ENCODE peak calls at places on chromosomes 2 and 18, in four cellular contexts. One of them, this sample, is unnamed.
A peak's percentile ranks its signal among the peaks of the same experiment; 100 is the strongest.

GRCh38 chr2:197885587-197885986 is 81.2 kb downstream of the PLCL1 start:
- DNase-seq in H9: no peak
- DNase-seq in IMR-90: no peak
- DNase-seq in H1: no peak
- DNase-seq in this sample: no peak

GRCh38 chr2:165057931-165058330 is 102.6 kb upstream of the SLC38A11 start:
- DNase-seq in H9: no peak
- DNase-seq in IMR-90: no peak
- DNase-seq in H1: no peak
- DNase-seq in this sample: no peak

GRCh38 chr2:230905448-230906430 is 19.3 kb downstream of the GPR55 start:
- DNase-seq in H9: peak; percentile 46
- DNase-seq in IMR-90: peak; percentile 44
- DNase-seq in H1: no peak
- DNase-seq in this sample: no peak

GRCh38 chr18:8744038-8744437 is 38.7 kb downstream of the MTCL1 start:
- DNase-seq in H9: no peak
- DNase-seq in IMR-90: no peak
- DNase-seq in H1: no peak
- DNase-seq in this sample: no peak

GRCh38 chr2:1584691-1585485 is 159.4 kb downstream of the PXDN start:
- DNase-seq in H9: no peak
- DNase-seq in IMR-90: no peak
- DNase-seq in H1: no peak
- DNase-seq in this sample: no peak

GRCh38 chr2:231041061-231041689 is 3.9 kb downstream of the C2orf72 start:
- DNase-seq in H9: no peak
- DNase-seq in IMR-90: no peak
- DNase-seq in H1: no peak
- DNase-seq in this sample: no peak

GRCh38 chr2:24919977-24920812 is at the start of gene ADCY3:
- DNase-seq in H9: peak; percentile 57
- DNase-seq in IMR-90: peak; percentile 29
- DNase-seq in H1: peak; percentile 80
- DNase-seq in this sample: peak; percentile 43

GRCh38 chr18:75407468-75408437 is 19.8 kb downstream of the SMIM21 start:
- DNase-seq in H9: peak; percentile 60
- DNase-seq in IMR-90: peak; percentile 38
- DNase-seq in H1: no peak
- DNase-seq in this sample: peak; percentile 75

GRCh38 chr18:65968605-65969004 is 217.8 kb downstream of the CDH7 start:
- DNase-seq in H9: no peak
- DNase-seq in IMR-90: no peak
- DNase-seq in H1: no peak
- DNase-seq in this sample: no peak

GRCh38 chr18:6951336-6952090 is 166.1 kb downstream of the LAMA1 start:
- DNase-seq in H9: no peak
- DNase-seq in IMR-90: no peak
- DNase-seq in H1: no peak
- DNase-seq in this sample: peak; percentile 23

GRCh38 chr2:76895469-76895868 is 626.7 kb downstream of the LRRTM4 start:
- DNase-seq in H9: no peak
- DNase-seq in IMR-90: peak; percentile 1
- DNase-seq in H1: no peak
- DNase-seq in this sample: no peak

GRCh38 chr18:3984163-3984757 is 470.8 kb downstream of the DLGAP1 start:
- DNase-seq in H9: no peak
- DNase-seq in IMR-90: no peak
- DNase-seq in H1: no peak
- DNase-seq in this sample: no peak

GRCh38 chr2:176328149-176328548 is 58.9 kb downstream of the MTX2 start:
- DNase-seq in H9: no peak
- DNase-seq in IMR-90: no peak
- DNase-seq in H1: no peak
- DNase-seq in this sample: no peak

GRCh38 chr2:154455871-154456270 is 242.6 kb upstream of the KCNJ3 start:
- DNase-seq in H9: no peak
- DNase-seq in IMR-90: no peak
- DNase-seq in H1: no peak
- DNase-seq in this sample: no peak

GRCh38 chr2:176188218-176188968 is at the start of gene HOXD1:
- DNase-seq in H9: peak; percentile 81
- DNase-seq in IMR-90: no peak
- DNase-seq in H1: peak; percentile 82
- DNase-seq in this sample: no peak

GRCh38 chr2:69836316-69836715 is 6.9 kb downstream of the GMCL1 start:
- DNase-seq in H9: no peak
- DNase-seq in IMR-90: no peak
- DNase-seq in H1: no peak
- DNase-seq in this sample: no peak

GRCh38 chr2:229141626-229142025 is 129.5 kb downstream of the PID1 start:
- DNase-seq in H9: no peak
- DNase-seq in IMR-90: peak; percentile 41
- DNase-seq in H1: no peak
- DNase-seq in this sample: no peak

GRCh38 chr2:129717560-129718128 is 261.8 kb upstream of the RAB6C start:
- DNase-seq in H9: no peak
- DNase-seq in IMR-90: no peak
- DNase-seq in H1: peak; percentile 47
- DNase-seq in this sample: no peak

GRCh38 chr2:203681978-203682377 is 24.5 kb upstream of the CD28 start:
- DNase-seq in H9: no peak
- DNase-seq in IMR-90: no peak
- DNase-seq in H1: no peak
- DNase-seq in this sample: no peak

GRCh38 chr2:120863661-120864320 is 128.1 kb downstream of the GLI2 start:
- DNase-seq in H9: no peak
- DNase-seq in IMR-90: peak; percentile 67
- DNase-seq in H1: no peak
- DNase-seq in this sample: no peak

GRCh38 chr2:43855292-43855691 is 16.5 kb downstream of the ABCG8 start:
- DNase-seq in H9: no peak
- DNase-seq in IMR-90: no peak
- DNase-seq in H1: no peak
- DNase-seq in this sample: no peak

GRCh38 chr2:7377861-7378569 is 460.8 kb downstream of the RNF144A start:
- DNase-seq in H9: peak; percentile 33
- DNase-seq in IMR-90: no peak
- DNase-seq in H1: no peak
- DNase-seq in this sample: no peak

GRCh38 chr2:241618296-241618805 is 18.6 kb downstream of the THAP4 start:
- DNase-seq in H9: no peak
- DNase-seq in IMR-90: no peak
- DNase-seq in H1: no peak
- DNase-seq in this sample: no peak

GRCh38 chr2:69397234-69397633 is 10.2 kb upstream of the GFPT1 start:
- DNase-seq in H9: no peak
- DNase-seq in IMR-90: no peak
- DNase-seq in H1: no peak
- DNase-seq in this sample: no peak

GRCh38 chr2:230900336-230900995 is 24.6 kb downstream of the GPR55 start:
- DNase-seq in H9: peak; percentile 15
- DNase-seq in IMR-90: no peak
- DNase-seq in H1: no peak
- DNase-seq in this sample: no peak

GRCh38 chr18:67518566-67518965 is 2.0 kb upstream of the DSEL start:
- DNase-seq in H9: no peak
- DNase-seq in IMR-90: no peak
- DNase-seq in H1: no peak
- DNase-seq in this sample: no peak

GRCh38 chr2:199019898-199020507 is 437.7 kb downstream of the SATB2 start:
- DNase-seq in H9: no peak
- DNase-seq in IMR-90: peak; percentile 59
- DNase-seq in H1: no peak
- DNase-seq in this sample: peak; percentile 11

GRCh38 chr2:205947621-205948495 is 138.1 kb downstream of the INO80D start:
- DNase-seq in H9: peak; percentile 72
- DNase-seq in IMR-90: peak; percentile 78
- DNase-seq in H1: peak; percentile 88
- DNase-seq in this sample: peak; percentile 63

GRCh38 chr2:101330253-101330921 is 21.9 kb upstream of the RNF149 start:
- DNase-seq in H9: peak; percentile 81
- DNase-seq in IMR-90: no peak
- DNase-seq in H1: no peak
- DNase-seq in this sample: no peak

GRCh38 chr18:60891936-60892335 is 441.3 kb upstream of the CDH20 start:
- DNase-seq in H9: no peak
- DNase-seq in IMR-90: no peak
- DNase-seq in H1: no peak
- DNase-seq in this sample: no peak
- H4K91ac ChIP-seq in H9: no peak overlapping the region
- H4K91ac ChIP-seq in IMR-90: no peak overlapping the region
- H4K91ac ChIP-seq in H1: no peak overlapping the region
- H4K91ac ChIP-seq in this sample: no peak overlapping the region

GRCh38 chr18:51137051-51137729 is 60.3 kb downstream of the MEX3C start:
- DNase-seq in H9: no peak
- DNase-seq in IMR-90: no peak
- DNase-seq in H1: no peak
- DNase-seq in this sample: no peak

GRCh38 chr18:51134721-51135120 is 62.8 kb downstream of the MEX3C start:
- DNase-seq in H9: no peak
- DNase-seq in IMR-90: no peak
- DNase-seq in H1: no peak
- DNase-seq in this sample: no peak

GRCh38 chr18:51135361-51135760 is 62.1 kb downstream of the MEX3C start:
- DNase-seq in H9: no peak
- DNase-seq in IMR-90: peak; percentile 35
- DNase-seq in H1: no peak
- DNase-seq in this sample: no peak

GRCh38 chr18:51137891-51138290 is 59.6 kb downstream of the MEX3C start:
- DNase-seq in H9: no peak
- DNase-seq in IMR-90: no peak
- DNase-seq in H1: no peak
- DNase-seq in this sample: no peak

DNA sequence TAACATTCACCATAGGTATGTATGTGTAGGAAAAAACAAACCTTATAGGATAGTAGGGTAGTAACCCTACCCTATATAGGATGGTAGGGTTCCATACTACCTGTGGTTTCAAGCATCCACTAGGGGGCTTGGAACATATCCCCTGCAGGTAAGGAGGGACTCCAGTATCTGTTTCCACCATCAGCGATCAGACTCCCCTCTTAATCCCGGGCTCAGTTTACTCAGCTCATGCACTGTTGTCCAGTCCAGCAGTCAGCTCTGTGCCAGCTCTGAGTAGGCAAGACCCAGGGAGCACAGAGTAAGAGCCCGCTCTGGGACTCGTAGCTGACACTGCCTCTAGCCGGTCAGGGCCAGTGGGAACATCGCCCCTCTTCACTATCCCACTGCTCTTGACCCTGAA is 61.7 kb downstream of the MEX3C start:
- DNase-seq in H9: peak; percentile 54
- DNase-seq in IMR-90: no peak
- DNase-seq in H1: no peak
- DNase-seq in this sample: no peak
- H4K91ac ChIP-seq in H9: no peak overlapping the region
- H4K91ac ChIP-seq in IMR-90: no peak overlapping the region
- H4K91ac ChIP-seq in H1: no peak overlapping the region
- H4K91ac ChIP-seq in this sample: no peak overlapping the region

DNA sequence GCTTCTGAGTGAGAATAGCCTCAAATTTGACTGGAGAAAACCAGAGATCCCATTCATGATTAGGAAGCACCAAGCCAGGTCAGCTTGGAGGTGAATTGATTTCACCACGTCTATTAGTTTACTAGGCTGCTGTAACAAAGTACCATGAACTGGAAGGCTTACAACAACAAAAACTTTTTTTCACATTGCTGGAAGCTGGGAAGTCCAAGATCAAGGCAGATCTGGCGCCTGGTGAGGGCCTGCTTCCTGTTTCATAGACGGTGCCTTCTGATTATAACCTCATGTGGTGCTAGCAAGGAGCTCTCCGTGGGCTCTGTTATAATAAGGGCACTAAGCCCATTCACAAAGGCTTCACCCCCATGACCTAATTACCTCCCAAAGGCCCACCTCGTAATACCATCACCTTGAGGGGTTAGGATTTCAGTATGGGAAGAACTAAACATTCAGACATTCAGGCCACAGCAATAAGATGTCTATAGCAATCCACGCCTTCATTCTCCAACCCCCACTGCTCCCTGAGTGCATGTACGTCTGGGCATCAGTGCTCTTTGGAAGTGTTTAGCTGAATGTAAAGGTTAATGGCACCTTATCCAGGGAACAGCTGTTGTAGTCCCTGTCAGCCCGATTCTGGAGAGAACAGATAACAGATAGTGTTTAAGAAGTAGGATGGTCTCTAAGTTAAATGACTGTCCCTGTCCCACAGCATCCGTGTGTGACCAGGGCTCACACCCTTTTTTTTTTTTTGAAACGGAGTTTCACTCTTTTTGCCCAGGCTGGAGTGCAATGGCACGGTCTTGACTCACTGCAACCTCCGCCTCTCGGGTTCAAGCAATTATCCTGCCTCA is 89.2 kb downstream of the SOCS6 start:
- DNase-seq in H9: no peak
- DNase-seq in IMR-90: no peak
- DNase-seq in H1: no peak
- DNase-seq in this sample: no peak
- H4K91ac ChIP-seq in H9: no peak overlapping the region
- H4K91ac ChIP-seq in IMR-90: peak overlapping the region; percentile 28
- H4K91ac ChIP-seq in H1: no peak overlapping the region
- H4K91ac ChIP-seq in this sample: no peak overlapping the region

DNA sequence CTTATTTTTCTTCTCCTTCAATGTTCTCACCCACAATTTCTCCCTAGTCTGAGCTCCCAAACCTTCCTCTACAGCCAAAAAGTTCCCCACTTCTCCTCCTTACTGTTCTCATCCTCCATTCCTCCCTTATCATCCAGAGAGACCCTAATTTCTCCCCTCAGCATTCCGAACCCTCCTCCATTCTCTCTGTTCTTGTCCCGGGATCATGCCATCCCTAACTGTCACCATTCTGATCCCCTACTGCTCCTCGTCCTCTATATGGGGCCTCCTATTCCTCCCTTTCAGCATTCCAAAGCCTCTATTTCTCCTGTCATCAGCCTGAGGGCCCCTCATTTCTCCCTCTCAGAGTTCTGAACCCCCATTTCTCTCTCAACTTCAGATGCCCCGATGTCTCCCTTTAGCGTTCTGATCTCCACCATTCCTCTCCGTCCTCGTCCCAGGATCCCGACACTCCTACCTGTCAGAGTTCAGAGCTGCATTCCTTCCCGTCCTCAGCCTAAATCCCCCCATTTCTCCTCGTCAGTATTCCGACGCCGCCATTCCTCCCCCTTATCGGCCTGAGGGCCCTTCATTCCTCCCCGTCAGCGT is 522 bp downstream of the MBD1 start:
- DNase-seq in H9: no peak
- DNase-seq in IMR-90: no peak
- DNase-seq in H1: no peak
- DNase-seq in this sample: no peak
- H4K91ac ChIP-seq in H9: no peak overlapping the region
- H4K91ac ChIP-seq in IMR-90: peak overlapping the region; percentile 91
- H4K91ac ChIP-seq in H1: peak overlapping the region; percentile 94
- H4K91ac ChIP-seq in this sample: no peak overlapping the region